ENCODE peak calls at places on chromosomes 13 and 19, in four cellular contexts. W is stomach, N is cardiac muscle cell, K is A549. L is an unnamed sample.

GRCh38 chr13:94550030-94550738 is 45.8 kb downstream of the TGDS start:
- DNase-seq in N (peak), W (peak), K (no peak), L (no peak)

GRCh38 chr19:29961311-29961710 is 19.3 kb downstream of the URI1 start:
- DNase-seq in W (no peak), K (no peak), N (no peak), L (no peak)

GRCh38 chr13:57932071-57932470 is 300.5 kb downstream of the PCDH17 start:
- DNase-seq in N (no peak), K (no peak), W (no peak), L (no peak)

GRCh38 chr13:99996177-99996705 is 14.7 kb downstream of the ZIC2 start:
- DNase-seq in N (no peak), K (no peak), W (no peak), L (no peak)

GRCh38 chr19:41714598-41714997 is 6.2 kb downstream of the CEACAM5 start:
- DNase-seq in N (no peak), W (no peak), K (no peak), L (no peak)

GRCh38 chr19:7933411-7933810 is 7.5 kb upstream of the CTXN1 start:
- DNase-seq in K (no peak), W (no peak), N (no peak), L (no peak)

GRCh38 chr13:34172048-34172447 is 354.1 kb downstream of the RFC3 start:
- DNase-seq in N (no peak), K (no peak), W (no peak), L (no peak)

GRCh38 chr19:36225219-36225892 is 10.4 kb downstream of the ZNF146 start:
- DNase-seq in W (no peak), N (peak), K (no peak), L (no peak)

GRCh38 chr13:44307255-44307654 is 66.4 kb upstream of the SERP2 start:
- DNase-seq in W (no peak), N (no peak), K (peak), L (no peak)

GRCh38 chr13:51519839-51520238 is 64.4 kb upstream of the WDFY2 start:
- DNase-seq in K (peak), N (peak), W (no peak), L (no peak)

GRCh38 chr19:3365447-3366103 is 808 bp upstream of the NFIC start:
- DNase-seq in K (peak), W (peak), N (peak), L (no peak)

GRCh38 chr13:34678154-34678553 is 263.9 kb upstream of the NBEA start:
- DNase-seq in K (peak), W (no peak), N (peak), L (no peak)

GRCh38 chr13:111491021-111491420 is 170.6 kb downstream of the TEX29 start:
- DNase-seq in W (peak), N (no peak), K (no peak), L (no peak)

GRCh38 chr13:110524484-110525254 is 36.9 kb downstream of the RAB20 start:
- DNase-seq in N (no peak), K (no peak), W (peak), L (no peak)

GRCh38 chr19:45498411-45499195 is at the start of gene PPM1N:
- DNase-seq in N (peak), K (no peak), W (no peak), L (peak)

GRCh38 chr13:109371066-109371465 is 415.3 kb downstream of the IRS2 start:
- DNase-seq in W (no peak), K (no peak), N (no peak), L (no peak)

GRCh38 chr19:9936151-9937000 is at the start of gene OLFM2:
- DNase-seq in N (no peak), W (no peak), K (no peak), L (no peak)

GRCh38 chr19:48053856-48054255 is 10.0 kb upstream of the CABP5 start:
- DNase-seq in K (no peak), N (no peak), W (no peak), L (no peak)

GRCh38 chr13:43434185-43434584 is 352.6 kb downstream of the ENOX1 start:
- DNase-seq in K (no peak), W (no peak), N (peak), L (no peak)

GRCh38 chr13:33193428-33193974 is 92.1 kb downstream of the STARD13 start:
- DNase-seq in W (no peak), K (no peak), N (peak), L (no peak)

GRCh38 chr13:84553252-84553651 is 671.0 kb upstream of the SLITRK1 start:
- DNase-seq in N (no peak), W (no peak), K (no peak), L (no peak)

GRCh38 chr19:11168568-11168967 is 13.0 kb upstream of the SPC24 start:
- DNase-seq in W (no peak), N (peak), K (peak), L (no peak)

GRCh38 chr13:29465741-29466293 is 129.7 kb downstream of the SLC7A1 start:
- DNase-seq in W (peak), K (no peak), N (peak), L (no peak)

GRCh38 chr13:45167611-45168554 is 33.0 kb downstream of the KCTD4 start:
- DNase-seq in K (peak), N (peak), W (peak), L (no peak)

GRCh38 chr13:50255639-50256038 is 240.4 kb downstream of the KCNRG start:
- DNase-seq in N (no peak), W (no peak), K (no peak), L (no peak)

GRCh38 chr13:72109863-72110262 is 242.9 kb upstream of the DACH1 start:
- DNase-seq in N (no peak), K (no peak), W (no peak), L (no peak)

GRCh38 chr13:106182404-106182803 is 353.1 kb downstream of the EFNB2 start:
- DNase-seq in K (peak), W (no peak), N (peak), L (no peak)

GRCh38 chr19:30362156-30362754 is 9.9 kb upstream of the ZNF536 start:
- DNase-seq in K (no peak), N (no peak), W (peak), L (no peak)

GRCh38 chr19:35098413-35099049 is 17.1 kb upstream of the FXYD3 start:
- DNase-seq in W (peak), N (no peak), K (no peak), L (no peak)

GRCh38 chr13:27960362-27961226 is 8.5 kb downstream of the CDX2 start:
- DNase-seq in N (peak), K (peak), W (peak), L (peak)

GRCh38 chr19:1651061-1651547 is 1.3 kb downstream of the TCF3 start:
- DNase-seq in N (peak), K (no peak), W (no peak), L (peak)

GRCh38 chr19:35399948-35400772 is 29.3 kb downstream of the GPR42 start:
- DNase-seq in K (no peak), N (no peak), W (no peak), L (no peak)

GRCh38 chr13:97302611-97303010 is 80.5 kb downstream of the MBNL2 start:
- DNase-seq in K (no peak), W (no peak), N (no peak), L (no peak)

GRCh38 chr13:75869981-75870380 is 233.9 kb downstream of the LMO7 start:
- DNase-seq in W (no peak), K (no peak), N (no peak), L (no peak)
- TF ChIP-seq CTCF in W (no peak), K (no peak), N (no peak), L (no peak)

DNA sequence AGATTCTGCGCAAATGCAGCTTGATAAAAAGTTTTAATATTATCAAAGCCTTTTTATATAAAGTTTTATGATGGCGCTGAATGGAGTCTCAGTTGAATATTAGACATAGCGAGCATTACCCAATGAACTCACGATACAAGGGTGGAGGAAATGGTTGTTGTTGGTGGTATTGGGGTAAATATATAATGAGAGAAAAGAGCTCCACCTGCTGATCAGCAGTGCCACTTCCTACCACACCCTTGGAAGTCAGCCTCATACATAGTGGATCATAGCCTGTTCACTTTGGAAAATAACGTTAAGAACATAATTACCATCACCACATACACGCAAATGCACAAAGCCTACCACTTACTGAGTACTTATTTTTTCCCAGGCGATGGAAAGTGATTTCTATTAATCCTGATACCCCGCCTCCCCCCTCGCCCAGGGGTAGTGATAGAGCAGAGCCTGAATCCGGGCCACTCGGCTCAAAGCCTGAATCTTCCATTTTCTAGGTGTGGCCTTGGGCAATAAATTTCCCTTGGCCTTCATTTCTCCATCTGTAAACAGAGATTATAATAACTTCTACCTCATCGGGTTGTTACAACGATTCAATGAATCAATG is 358.3 kb downstream of the KLF5 start:
- DNase-seq in W (no peak), K (peak), N (peak), L (no peak)
- TF ChIP-seq CTCF in W (peak), K (peak), N (peak), L (peak)

GRCh38 chr19:14097532-14098151 is 7.1 kb upstream of the SAMD1 start:
- DNase-seq in W (no peak), N (no peak), K (no peak), L (no peak)

GRCh38 chr19:14093117-14093784 is 2.7 kb upstream of the SAMD1 start:
- DNase-seq in W (no peak), K (no peak), N (no peak), L (no peak)

GRCh38 chr19:14094854-14095253 is 4.3 kb upstream of the SAMD1 start:
- DNase-seq in K (no peak), W (no peak), N (no peak), L (no peak)

GRCh38 chr19:14091885-14092462 is 1.4 kb upstream of the SAMD1 start:
- DNase-seq in K (no peak), N (no peak), W (no peak), L (no peak)

DNA sequence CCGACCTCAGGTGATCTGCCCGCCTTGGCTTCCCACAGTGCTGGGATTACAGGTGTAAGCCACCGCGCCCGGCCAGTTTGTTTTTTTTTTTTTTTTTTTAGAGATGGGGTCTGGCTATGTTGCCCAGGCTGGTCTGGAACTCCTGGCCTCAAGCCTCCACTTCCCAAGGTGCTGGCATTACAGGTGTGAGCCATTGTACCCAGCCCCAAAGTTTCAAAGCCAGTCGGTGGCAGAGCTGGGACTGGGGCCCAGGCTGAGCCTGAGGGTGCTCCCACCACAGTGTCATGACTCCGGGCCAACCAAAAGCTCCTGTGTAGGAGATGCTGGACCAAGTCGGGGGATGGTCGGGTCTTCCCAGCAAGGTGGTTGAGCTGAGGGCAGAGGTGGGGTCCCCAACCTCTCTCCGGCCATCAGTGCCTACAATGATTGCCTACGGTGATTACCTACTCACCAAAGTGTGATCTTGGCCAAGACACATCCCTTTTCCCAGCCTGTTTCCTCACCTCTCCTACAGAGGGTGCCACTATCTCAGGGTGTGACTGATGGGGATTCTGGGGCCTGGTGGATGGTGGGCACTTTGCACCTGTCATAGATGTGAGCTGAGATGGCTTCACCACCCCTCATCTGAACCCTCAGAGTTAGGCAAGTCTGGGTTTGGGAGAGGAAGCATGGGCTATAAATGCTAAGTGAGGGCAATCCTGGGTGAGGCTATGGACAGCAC is 5.9 kb upstream of the SAMD1 start:
- DNase-seq in W (no peak), K (no peak), N (no peak), L (no peak)
- TF ChIP-seq CTCF in W (no peak), K (no peak), N (peak), L (no peak)

GRCh38 chr13:36395280-36395679 is 37.0 kb upstream of the CCNA1 start:
- DNase-seq in K (peak), N (peak), W (no peak), L (no peak)
- TF ChIP-seq CTCF in K (peak), N (peak), W (no peak), L (no peak)

GRCh38 chr13:25678398-25678797 is 306.6 kb downstream of the ATP8A2 start:
- DNase-seq in W (peak), N (no peak), K (no peak), L (no peak)
- TF ChIP-seq CTCF in W (peak), N (no peak), K (no peak), L (no peak)

DNA sequence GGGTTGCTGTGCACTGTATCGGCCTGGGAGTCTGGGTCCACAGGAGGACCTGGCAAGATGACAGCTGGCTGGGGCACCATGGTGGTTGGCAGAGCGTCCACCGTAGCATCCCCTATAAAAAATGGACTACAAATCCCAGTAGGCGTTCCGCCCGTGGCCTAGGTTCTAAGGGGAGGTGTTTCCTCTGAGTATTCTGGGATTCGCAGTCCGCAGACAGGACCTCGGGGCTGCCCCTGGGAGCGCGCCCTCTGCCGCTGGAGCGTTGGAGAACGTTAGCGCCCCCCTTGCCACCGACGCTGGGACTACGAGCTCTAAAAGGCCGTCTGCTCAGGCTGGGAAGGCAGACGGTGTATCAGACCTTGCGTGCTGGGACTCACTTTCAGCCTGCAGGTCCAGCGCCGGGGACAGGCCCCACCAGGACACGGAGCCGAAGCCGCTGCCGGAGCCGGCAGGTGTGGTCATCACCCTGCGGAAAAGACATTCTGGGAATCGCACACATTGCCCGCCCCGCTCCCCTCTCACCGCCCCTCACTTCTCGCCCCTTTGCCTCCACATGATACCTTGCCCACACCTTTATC is 372 bp downstream of the DNAAF3 start:
- DNase-seq in K (peak), N (peak), W (peak), L (peak)
- TF ChIP-seq CTCF in K (peak), N (peak), W (peak), L (peak)

DNA sequence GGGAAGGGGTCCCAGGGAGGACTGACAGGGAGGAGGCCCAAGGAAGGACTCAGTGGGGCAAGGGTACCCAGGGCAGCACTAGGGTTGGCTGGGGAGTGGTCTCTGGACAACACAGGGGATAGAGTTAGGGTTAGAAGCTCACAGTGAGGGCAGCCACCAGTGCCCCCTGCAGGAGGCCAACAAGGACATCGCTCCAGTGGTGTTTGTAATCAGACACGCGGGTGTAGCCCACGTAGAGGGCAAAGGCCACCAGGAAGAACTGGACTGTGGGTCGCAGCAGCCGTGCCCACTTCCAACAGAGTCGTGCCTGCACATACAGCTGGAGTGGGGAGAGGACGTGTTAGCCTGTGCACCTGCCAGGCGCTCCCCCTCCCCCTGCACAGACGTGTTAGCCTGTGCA is 9.2 kb downstream of the PLPP2 start:
- DNase-seq in K (no peak), N (no peak), W (no peak), L (no peak)
- TF ChIP-seq CTCF in K (no peak), N (no peak), W (no peak), L (no peak)

GRCh38 chr19:16135410-16136127 is 7.9 kb upstream of the HSH2D start:
- DNase-seq in K (no peak), N (no peak), W (no peak), L (no peak)
- TF ChIP-seq CTCF in K (no peak), N (no peak), W (no peak), L (no peak)

DNA sequence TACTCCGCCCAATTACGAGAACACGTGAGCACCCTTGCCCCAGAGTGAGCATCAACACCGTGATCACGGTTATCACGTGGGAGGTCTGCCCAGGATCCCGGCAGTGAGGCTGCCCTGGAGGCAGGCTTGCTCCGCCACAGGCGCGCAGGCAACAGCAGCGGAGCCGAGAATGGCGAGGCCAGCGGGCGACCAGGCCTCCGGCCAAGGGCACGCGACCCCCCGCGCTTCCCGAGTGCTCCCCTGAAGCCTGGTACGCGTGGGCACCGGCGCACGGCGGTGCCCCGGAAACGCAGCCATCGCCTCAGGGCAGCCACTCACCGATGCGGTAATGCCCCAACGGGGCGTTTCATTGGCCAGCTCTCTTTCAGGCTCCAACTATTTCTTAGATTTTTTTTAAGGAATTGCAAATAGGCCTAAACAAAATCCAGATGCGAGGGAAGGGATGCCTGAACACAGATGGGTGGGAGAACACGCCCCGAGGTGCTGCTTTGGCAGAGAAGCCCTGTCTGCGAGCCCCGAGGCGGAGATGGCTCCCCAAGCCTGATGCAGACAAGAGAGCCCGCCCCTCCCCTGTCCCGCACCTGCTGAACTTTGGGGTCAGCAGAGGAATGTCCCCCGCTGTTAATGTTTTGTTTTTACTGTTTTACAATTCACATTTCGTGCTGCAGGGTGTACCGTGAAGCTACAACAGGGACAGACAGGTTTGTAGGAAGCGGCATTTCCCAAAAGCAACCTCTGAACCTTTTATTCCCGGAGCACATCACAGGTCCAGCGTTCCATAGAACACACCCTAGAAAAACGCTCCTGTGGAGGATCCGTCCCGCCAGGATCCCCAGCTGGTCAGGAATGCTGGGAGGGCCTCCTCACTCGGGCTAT is 132.7 kb downstream of the ZDHHC20 start:
- DNase-seq in N (peak), K (no peak), W (peak), L (no peak)
- TF ChIP-seq CTCF in N (no peak), K (no peak), W (no peak), L (no peak)

GRCh38 chr19:18587561-18587960 is 1.0 kb upstream of the REX1BD start:
- DNase-seq in N (no peak), W (no peak), K (no peak), L (no peak)

GRCh38 chr19:18590273-18591272 is 2.0 kb downstream of the REX1BD start:
- DNase-seq in W (no peak), N (peak), K (peak), L (peak)

GRCh38 chr19:18588611-18589379 is at the start of gene REX1BD:
- DNase-seq in W (peak), N (peak), K (peak), L (peak)

GRCh38 chr19:18587962-18588610 is 512 bp upstream of the REX1BD start:
- DNase-seq in K (no peak), W (no peak), N (no peak), L (no peak)

GRCh38 chr19:18589380-18590272 is 1.0 kb downstream of the REX1BD start:
- DNase-seq in W (peak), N (peak), K (peak), L (peak)
- TF ChIP-seq CTCF in W (no peak), N (peak), K (no peak), L (peak)